ENCODE peak calls at places on chromosomes 2 and 18, in six cellular contexts. T, A, N, I, K and V are unnamed samples.

GRCh38 chr2:98637401-98638144 is 29.2 kb downstream of the UNC50 start:
- DNase-seq in T (no peak), I (no peak), N (no peak), A (no peak), K (no peak), V (no peak)

GRCh38 chr2:86000131-86000937 is 105.4 kb downstream of the POLR1A start:
- DNase-seq in T (no peak), N (no peak), A (peak), I (no peak), K (no peak), V (peak)

GRCh38 chr18:4284528-4284927 is 170.6 kb downstream of the DLGAP1 start:
- DNase-seq in I (no peak), K (no peak), A (no peak), N (no peak), T (no peak), V (no peak)

GRCh38 chr2:74507926-74508520 is 528 bp upstream of the PCGF1 start:
- DNase-seq in N (peak), A (peak), K (peak), I (peak), T (peak), V (peak)

GRCh38 chr2:189829092-189829843 is 45.0 kb downstream of the PMS1 start:
- DNase-seq in A (no peak), K (no peak), I (peak), T (no peak), N (peak), V (peak)

GRCh38 chr2:15652316-15653276 is 60.9 kb downstream of the DDX1 start:
- DNase-seq in I (no peak), N (no peak), A (no peak), K (no peak), T (no peak), V (no peak)

GRCh38 chr2:16700566-16701259 is 35.1 kb upstream of the CYRIA start:
- DNase-seq in K (no peak), I (no peak), A (no peak), N (no peak), T (no peak), V (no peak)

GRCh38 chr2:48346124-48346536 is 183.8 kb upstream of the STON1 start:
- DNase-seq in I (no peak), T (peak), N (peak), K (peak), A (peak), V (peak)

GRCh38 chr18:1006965-1007364 is 102.3 kb downstream of the ADCYAP1 start:
- DNase-seq in A (no peak), T (no peak), N (no peak), I (no peak), K (no peak), V (no peak)

GRCh38 chr2:226551522-226552250 is 247.9 kb downstream of the IRS1 start:
- DNase-seq in K (no peak), N (no peak), A (no peak), I (no peak), T (no peak), V (no peak)

GRCh38 chr2:50126845-50127244 is 905.1 kb downstream of the NRXN1 start:
- DNase-seq in A (no peak), K (no peak), N (no peak), T (no peak), I (peak), V (no peak)

GRCh38 chr2:37582911-37583310 is 88.5 kb downstream of the CDC42EP3 start:
- DNase-seq in A (no peak), T (no peak), I (no peak), K (no peak), N (peak), V (peak)

GRCh38 chr2:207284556-207285450 is 119.1 kb upstream of the KLF7 start:
- DNase-seq in I (no peak), N (no peak), T (no peak), A (no peak), K (no peak), V (no peak)

GRCh38 chr2:43101751-43102150 is 124.7 kb downstream of the ZFP36L2 start:
- DNase-seq in T (no peak), N (no peak), I (no peak), A (no peak), K (no peak), V (no peak)

GRCh38 chr2:88874063-88874657 is 182.7 kb downstream of the RPIA start:
- DNase-seq in A (peak), N (peak), I (peak), T (peak), K (peak), V (peak)

GRCh38 chr2:19750136-19750535 is 151.6 kb downstream of the TTC32 start:
- DNase-seq in K (no peak), N (no peak), I (no peak), A (no peak), T (no peak), V (no peak)

GRCh38 chr2:238948765-238949641 is 101.1 kb downstream of the TWIST2 start:
- DNase-seq in A (no peak), N (no peak), I (peak), K (no peak), T (no peak), V (no peak)

GRCh38 chr2:186771850-186772463 is 77.0 kb downstream of the ZSWIM2 start:
- DNase-seq in I (peak), N (no peak), T (no peak), A (no peak), K (no peak), V (peak)

GRCh38 chr2:64601785-64602391 is 51.8 kb downstream of the SERTAD2 start:
- DNase-seq in I (no peak), K (no peak), A (no peak), N (no peak), T (no peak), V (no peak)

GRCh38 chr2:8581601-8582041 is 100.2 kb upstream of the ID2 start:
- DNase-seq in N (no peak), A (no peak), K (no peak), I (no peak), T (no peak), V (no peak)

GRCh38 chr2:112229365-112229764 is 25.5 kb downstream of the ZC3H8 start:
- DNase-seq in K (peak), T (no peak), I (peak), A (peak), N (peak), V (peak)

GRCh38 chr2:134252092-134252775 is 1.6 kb upstream of the MGAT5 start:
- DNase-seq in N (peak), A (no peak), I (no peak), K (no peak), T (no peak), V (no peak)

GRCh38 chr2:98460573-98461560 is 16.2 kb downstream of the INPP4A start:
- DNase-seq in A (no peak), K (no peak), N (no peak), I (no peak), T (no peak), V (no peak)

GRCh38 chr2:231667497-231667896 is 40.8 kb upstream of the PTMA start:
- DNase-seq in N (no peak), I (no peak), K (no peak), A (no peak), T (no peak), V (no peak)
- H3K4me3 ChIP-seq in N (no peak), I (no peak), K (no peak), A (no peak), T (no peak), V (no peak)

GRCh38 chr2:205716126-205716525 is 33.8 kb downstream of the NRP2 start:
- DNase-seq in I (peak), A (no peak), K (no peak), N (no peak), T (peak), V (no peak)
- TF ChIP-seq CTCF in I (peak), A (peak), K (peak), N (peak), T (no peak), V (peak)

DNA sequence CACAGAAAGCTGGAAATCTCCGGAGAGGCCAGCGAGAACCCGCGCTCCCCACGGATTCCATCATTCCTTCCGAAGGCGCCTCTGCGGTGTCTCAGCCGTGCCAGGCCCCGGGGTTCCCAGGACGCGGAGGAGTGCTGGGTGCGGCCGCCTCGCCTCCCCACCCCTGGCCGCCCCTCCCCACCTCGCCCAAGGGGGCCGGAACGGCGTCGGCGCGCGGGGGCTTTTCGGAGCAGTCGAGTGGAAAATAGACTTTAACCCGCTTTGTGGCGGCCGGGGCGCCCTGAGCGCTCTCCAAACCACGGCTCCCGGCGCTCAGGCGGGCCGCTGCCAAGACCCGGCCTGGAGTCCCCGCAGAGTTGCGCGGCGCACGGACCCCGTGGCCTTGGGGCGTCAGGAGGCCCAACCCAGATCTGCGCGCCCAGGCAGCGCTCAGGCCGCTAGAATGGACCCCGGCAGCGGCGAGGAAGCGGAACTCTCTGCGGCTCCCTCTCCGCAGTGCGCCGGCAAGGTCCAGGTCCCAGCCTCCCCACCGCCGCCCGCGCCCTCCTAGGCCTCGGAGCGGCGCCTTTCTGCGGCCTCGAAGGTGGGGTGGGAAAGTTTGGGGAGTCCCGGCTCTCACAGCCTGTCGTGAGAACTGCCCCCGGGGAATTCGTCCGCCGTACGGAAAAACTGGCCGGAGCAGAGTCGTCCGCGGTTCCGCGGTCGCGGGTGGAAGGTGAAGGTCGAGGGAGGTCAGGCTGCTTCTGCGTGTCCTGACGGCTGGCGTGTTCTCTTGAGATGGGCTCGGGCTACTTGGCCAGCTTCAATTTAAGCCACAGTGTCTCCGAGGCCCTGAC is 1.2 kb upstream of the EMX1 start:
- DNase-seq in K (peak), A (peak), T (peak), I (peak), N (no peak), V (peak)
- H3K4me3 ChIP-seq in K (no peak), A (peak), T (peak), I (no peak), N (no peak), V (no peak)

GRCh38 chr2:138277062-138277461 is 224.5 kb upstream of the SPOPL start:
- DNase-seq in I (no peak), K (no peak), N (no peak), T (no peak), A (no peak), V (no peak)
- TF ChIP-seq CTCF in I (no peak), K (no peak), N (no peak), T (no peak), A (no peak), V (no peak)

GRCh38 chr18:55868909-55869308 is 280.9 kb upstream of the TCF4 start:
- DNase-seq in N (no peak), T (no peak), K (no peak), I (peak), A (no peak), V (peak)
- H3K4me3 ChIP-seq in N (no peak), T (no peak), K (no peak), I (no peak), A (no peak), V (no peak)